ENCODE peak calls at places on chromosomes 7 and 10, in five cellular contexts. One of them, this sample, is unnamed.

GRCh38 chr10:62584216-62584615 is 210.0 kb downstream of the ZNF365 start:
- DNase-seq in NCI-H1092 treated with DMSO at 0.1 percent for 48 hours: no peak
- DNase-seq in epithelial cell of esophagus: no peak
- DNase-seq in GM10248: no peak
- DNase-seq in WERI-Rb-1: no peak
- DNase-seq in this sample: no peak

GRCh38 chr7:55100962-55101327 is 82.1 kb downstream of the EGFR start:
- DNase-seq in NCI-H1092 treated with DMSO at 0.1 percent for 48 hours: no peak
- DNase-seq in epithelial cell of esophagus: peak
- DNase-seq in GM10248: no peak
- DNase-seq in WERI-Rb-1: no peak
- DNase-seq in this sample: no peak

GRCh38 chr10:44470779-44471178 is 85.9 kb upstream of the CXCL12 start:
- DNase-seq in NCI-H1092 treated with DMSO at 0.1 percent for 48 hours: no peak
- DNase-seq in epithelial cell of esophagus: no peak
- DNase-seq in GM10248: no peak
- DNase-seq in WERI-Rb-1: no peak
- DNase-seq in this sample: no peak

GRCh38 chr7:129793506-129794310 is 159.1 kb downstream of the UBE2H start:
- DNase-seq in NCI-H1092 treated with DMSO at 0.1 percent for 48 hours: no peak
- DNase-seq in epithelial cell of esophagus: no peak
- DNase-seq in GM10248: no peak
- DNase-seq in WERI-Rb-1: no peak
- DNase-seq in this sample: no peak

GRCh38 chr7:138137423-138138171 is 61.3 kb downstream of the AKR1D1 start:
- DNase-seq in NCI-H1092 treated with DMSO at 0.1 percent for 48 hours: no peak
- DNase-seq in epithelial cell of esophagus: peak
- DNase-seq in GM10248: no peak
- DNase-seq in WERI-Rb-1: no peak
- DNase-seq in this sample: no peak

GRCh38 chr10:33252794-33253203 is 81.7 kb downstream of the NRP1 start:
- DNase-seq in NCI-H1092 treated with DMSO at 0.1 percent for 48 hours: no peak
- DNase-seq in epithelial cell of esophagus: peak
- DNase-seq in GM10248: no peak
- DNase-seq in WERI-Rb-1: no peak
- DNase-seq in this sample: no peak

GRCh38 chr7:21355406-21355874 is 72.4 kb upstream of the SP4 start:
- DNase-seq in NCI-H1092 treated with DMSO at 0.1 percent for 48 hours: no peak
- DNase-seq in epithelial cell of esophagus: no peak
- DNase-seq in GM10248: peak
- DNase-seq in WERI-Rb-1: no peak
- DNase-seq in this sample: no peak

GRCh38 chr10:119542357-119542989 is at the start of gene RGS10:
- DNase-seq in NCI-H1092 treated with DMSO at 0.1 percent for 48 hours: no peak
- DNase-seq in epithelial cell of esophagus: peak
- DNase-seq in GM10248: peak
- DNase-seq in WERI-Rb-1: peak
- DNase-seq in this sample: peak

GRCh38 chr7:15167912-15168311 is 265.4 kb upstream of the DGKB start:
- DNase-seq in NCI-H1092 treated with DMSO at 0.1 percent for 48 hours: no peak
- DNase-seq in epithelial cell of esophagus: no peak
- DNase-seq in GM10248: no peak
- DNase-seq in WERI-Rb-1: no peak
- DNase-seq in this sample: no peak

GRCh38 chr10:32204606-32205005 is 142.4 kb downstream of the EPC1 start:
- DNase-seq in NCI-H1092 treated with DMSO at 0.1 percent for 48 hours: no peak
- DNase-seq in epithelial cell of esophagus: no peak
- DNase-seq in GM10248: no peak
- DNase-seq in WERI-Rb-1: no peak
- DNase-seq in this sample: no peak

GRCh38 chr7:27143022-27143949 is at the start of gene HOXA5:
- DNase-seq in NCI-H1092 treated with DMSO at 0.1 percent for 48 hours: peak
- DNase-seq in epithelial cell of esophagus: peak
- DNase-seq in GM10248: no peak
- DNase-seq in WERI-Rb-1: peak
- DNase-seq in this sample: peak

GRCh38 chr10:119769886-119770285 is 44.0 kb downstream of the INPP5F start:
- DNase-seq in NCI-H1092 treated with DMSO at 0.1 percent for 48 hours: no peak
- DNase-seq in epithelial cell of esophagus: peak
- DNase-seq in GM10248: no peak
- DNase-seq in WERI-Rb-1: no peak
- DNase-seq in this sample: no peak

This sample was measured in NCI-H1417.